ENCODE peak calls at places on chromosomes 12 and 14, in ten cellular contexts. T is activated CD8-positive, alpha-beta memory T cell treated with anti-CD3 and anti-CD28 coated beads, Interleukin-2, amount 50 U/mL, for 48 hours; W is DMS153; G is OCI-M1; R is fibroblast of lung; C is NCI-H774; X is NCI-H1092; V is stimulated activated CD4-positive, alpha-beta T cell treated with anti-CD3 and anti-CD28 coated beads, Interleukin-15, amount 100 ng/mL, for 1 hour; Q is SJSA1; B is aorta. H is an unnamed sample.

GRCh38 chr12:121989266-121989950 is 32.3 kb upstream of the BCL7A start:
- DNase-seq in W (peak; percentile 58), V (no peak), C (no peak), X (no peak), G (no peak), T (no peak), R (no peak), Q (no peak), B (no peak), H (no peak)

GRCh38 chr12:49355913-49356312 is 9.2 kb downstream of the DNAJC22 start:
- DNase-seq in B (no peak), C (no peak), Q (no peak), T (no peak), R (no peak), X (no peak), W (no peak), V (no peak), G (no peak), H (no peak)

GRCh38 chr12:5582541-5582940 is 150.6 kb downstream of the NTF3 start:
- DNase-seq in C (no peak), R (no peak), B (no peak), Q (no peak), X (no peak), G (no peak), T (no peak), V (no peak), W (no peak), H (no peak)

GRCh38 chr14:66539034-66539433 is 31.1 kb downstream of the GPHN start:
- DNase-seq in B (no peak), R (no peak), V (no peak), X (no peak), C (no peak), T (no peak), G (no peak), W (no peak), Q (no peak), H (no peak)

GRCh38 chr12:98856897-98857540 is 211.9 kb downstream of the APAF1 start:
- DNase-seq in X (no peak), R (peak; percentile 65), G (no peak), W (no peak), Q (no peak), T (no peak), B (no peak), C (no peak), V (no peak), H (no peak)

GRCh38 chr12:22230280-22230794 is 104.2 kb downstream of the ST8SIA1 start:
- DNase-seq in T (no peak), C (no peak), W (no peak), G (no peak), B (no peak), Q (peak; percentile 64), R (peak; percentile 79), V (no peak), X (no peak), H (no peak)

GRCh38 chr12:49832836-49833421 is 4.7 kb upstream of the NCKAP5L start:
- DNase-seq in X (no peak), V (no peak), Q (peak; percentile 20), G (peak; percentile 41), T (no peak), B (no peak), W (no peak), R (peak; percentile 68), C (no peak), H (no peak)

GRCh38 chr14:94775875-94776217 is 5.9 kb upstream of the GSC start:
- DNase-seq in X (no peak), W (no peak), G (no peak), R (peak; percentile 15), Q (peak; percentile 65), T (no peak), V (no peak), B (no peak), C (no peak), H (no peak)

GRCh38 chr14:72457641-72458040 is 436.3 kb downstream of the DPF3 start:
- DNase-seq in Q (no peak), X (no peak), W (no peak), V (no peak), B (no peak), T (no peak), R (peak; percentile 91), G (no peak), C (no peak), H (no peak)

GRCh38 chr14:68140111-68140741 is 320.6 kb downstream of the RAD51B start:
- DNase-seq in W (peak; percentile 82), B (no peak), G (no peak), C (no peak), T (no peak), V (no peak), X (peak; percentile 22), R (peak; percentile 100), Q (peak; percentile 75), H (no peak)

GRCh38 chr12:14853966-14854365 is 10.6 kb upstream of the ART4 start:
- DNase-seq in B (no peak), R (no peak), V (no peak), X (peak; percentile 4), T (no peak), C (no peak), W (no peak), G (no peak), Q (no peak), H (peak; percentile 57)

GRCh38 chr14:29857545-29857944 is 70.1 kb downstream of the PRKD1 start:
- DNase-seq in G (peak; percentile 53), W (no peak), C (no peak), B (no peak), R (no peak), V (no peak), X (no peak), Q (no peak), T (no peak), H (no peak)

GRCh38 chr14:31939934-31940333 is 137.2 kb upstream of the ARHGAP5 start:
- DNase-seq in R (no peak), X (peak; percentile 43), Q (no peak), W (peak; percentile 44), G (no peak), B (no peak), V (no peak), C (peak; percentile 62), T (no peak), H (no peak)

GRCh38 chr12:6551063-6551461 is 4.8 kb downstream of the IFFO1 start:
- DNase-seq in V (no peak), T (no peak), R (peak; percentile 22), G (no peak), Q (no peak), X (no peak), C (no peak), W (no peak), B (peak; percentile 93), H (no peak)

GRCh38 chr12:46462641-46463355 is 90.2 kb upstream of the SLC38A2 start:
- DNase-seq in Q (peak; percentile 56), B (no peak), X (no peak), W (no peak), G (no peak), C (no peak), T (no peak), R (no peak), V (no peak), H (no peak)

GRCh38 chr12:56683-57346 is 9.8 kb upstream of the IQSEC3 start:
- DNase-seq in Q (no peak), X (no peak), C (no peak), G (no peak), T (no peak), R (no peak), B (peak; percentile 64), V (no peak), W (no peak), H (no peak)

GRCh38 chr14:87309557-87309956 is 683.4 kb downstream of the GALC start:
- DNase-seq in R (no peak), V (no peak), G (no peak), B (no peak), X (no peak), Q (no peak), W (no peak), T (no peak), C (no peak), H (no peak)

GRCh38 chr14:51511265-51511664 is 140.4 kb upstream of the FRMD6 start:
- DNase-seq in X (no peak), V (no peak), C (no peak), G (no peak), B (no peak), Q (no peak), R (no peak), W (no peak), T (no peak), H (no peak)

GRCh38 chr12:51391047-51391837 is at the start of gene GALNT6:
- DNase-seq in Q (peak; percentile 40), V (peak; percentile 66), W (no peak), G (peak; percentile 78), B (peak; percentile 78), T (peak; percentile 84), C (peak; percentile 74), X (no peak), R (no peak), H (peak; percentile 59)

GRCh38 chr12:131372706-131373195 is 338.1 kb upstream of the SFSWAP start:
- DNase-seq in X (no peak), V (no peak), Q (no peak), B (no peak), R (no peak), C (no peak), G (no peak), W (no peak), T (no peak), H (no peak)

GRCh38 chr12:118534003-118534402 is 157.6 kb downstream of the SUDS3 start:
- DNase-seq in Q (no peak), W (no peak), X (no peak), G (no peak), R (no peak), B (no peak), T (no peak), C (no peak), V (no peak), H (no peak)

GRCh38 chr12:49358548-49359141 is 8.6 kb upstream of the SPATS2 start:
- DNase-seq in C (peak; percentile 75), G (peak; percentile 90), W (peak; percentile 28), B (no peak), T (peak; percentile 57), Q (peak; percentile 74), R (peak; percentile 42), X (peak; percentile 44), V (no peak), H (peak; percentile 78)

GRCh38 chr14:50955373-50956043 is 11.2 kb upstream of the PYGL start:
- DNase-seq in V (no peak), B (peak; percentile 86), C (no peak), W (peak; percentile 45), R (peak; percentile 97), Q (peak; percentile 87), X (no peak), T (peak; percentile 65), G (peak; percentile 86), H (peak; percentile 83)

GRCh38 chr12:40330180-40330579 is 105.4 kb downstream of the LRRK2 start:
- DNase-seq in Q (no peak), R (no peak), B (no peak), G (no peak), X (no peak), W (no peak), C (no peak), T (no peak), V (no peak), H (no peak)